ENCODE peak calls at places on chromosomes 16 and 17, in six cellular contexts. K, M, F, N, I and T are unnamed samples.

GRCh38 chr16:24668481-24669001 is 60.9 kb upstream of the TNRC6A start:
- DNase-seq in F (no peak), K (peak), M (no peak), I (no peak), N (peak), T (no peak)

GRCh38 chr16:47058295-47059086 is 85.0 kb upstream of the DNAJA2 start:
- DNase-seq in N (peak), F (peak), M (peak), K (no peak), I (no peak), T (no peak)

GRCh38 chr16:4976611-4977145 is 18.5 kb downstream of the SEC14L5 start:
- DNase-seq in M (no peak), N (no peak), I (no peak), K (no peak), F (peak), T (no peak)

GRCh38 chr17:61414141-61414935 is 14.7 kb downstream of the TBX2 start:
- DNase-seq in K (no peak), I (peak), N (no peak), M (no peak), F (no peak), T (no peak)

GRCh38 chr16:74695450-74696422 is 4.9 kb downstream of the MLKL start:
- DNase-seq in N (peak), K (peak), I (peak), M (peak), F (peak), T (peak)

GRCh38 chr17:204427-205175 is 23.2 kb upstream of the DOC2B start:
- DNase-seq in M (no peak), K (no peak), F (no peak), I (no peak), N (no peak), T (no peak)

GRCh38 chr16:88582912-88583575 is 12.8 kb downstream of the ZC3H18 start:
- DNase-seq in I (no peak), N (no peak), F (no peak), M (no peak), K (no peak), T (no peak)

GRCh38 chr17:45785373-45786193 is 1.5 kb downstream of the CRHR1 start:
- DNase-seq in I (no peak), F (no peak), N (no peak), M (no peak), K (no peak), T (no peak)

GRCh38 chr17:48915459-48916282 is 7.5 kb downstream of the UBE2Z start:
- DNase-seq in M (no peak), I (peak), N (peak), K (peak), F (no peak), T (no peak)

GRCh38 chr17:34252138-34252889 is 2.8 kb upstream of the CCL2 start:
- DNase-seq in K (peak), M (no peak), F (peak), N (peak), I (peak), T (no peak)